ENCODE peak calls at places on chromosomes 2 and 18, in eight cellular contexts. J is thoracic aorta, X is dorsolateral prefrontal cortex, F is ovary, T is choroid plexus epithelial cell, A is fibroblast of lung, G is tibial artery, I is HL-60. N is an unnamed sample.

GRCh38 chr18:25873833-25874232 is 216.6 kb downstream of the SS18 start:
- DNase-seq in I (no peak), G (no peak), T (no peak), A (no peak), X (no peak), J (no peak), F (no peak), N (no peak)

GRCh38 chr2:148643998-148644884 is at the start of gene EPC2:
- DNase-seq in F (peak; percentile 86), X (peak; percentile 80), G (peak; percentile 92), A (peak; percentile 84), T (peak; percentile 86), J (peak; percentile 46), I (peak; percentile 55), N (peak; percentile 80)

GRCh38 chr18:46320928-46321855 is 217.0 kb downstream of the HAUS1 start:
- DNase-seq in J (no peak), G (no peak), X (no peak), A (peak; percentile 55), T (peak; percentile 72), I (no peak), F (no peak), N (peak; percentile 12)

GRCh38 chr18:6954501-6954900 is 163.1 kb downstream of the LAMA1 start:
- DNase-seq in A (no peak), I (no peak), X (no peak), T (no peak), J (no peak), G (no peak), F (no peak), N (no peak)

GRCh38 chr2:157233506-157233905 is 24.0 kb upstream of the GALNT5 start:
- DNase-seq in G (no peak), F (no peak), I (no peak), X (no peak), J (no peak), A (peak; percentile 81), T (peak; percentile 54), N (peak; percentile 22)

GRCh38 chr2:16614314-16614860 is 51.2 kb downstream of the CYRIA start:
- DNase-seq in T (peak; percentile 53), A (peak; percentile 26), X (no peak), I (no peak), F (no peak), G (no peak), J (no peak), N (peak; percentile 73)

GRCh38 chr18:77147418-77147852 is 14.9 kb upstream of the MBP start:
- DNase-seq in F (no peak), J (no peak), G (no peak), A (no peak), I (peak; percentile 52), X (no peak), T (no peak), N (no peak)

GRCh38 chr2:132275396-132275795 is 113.6 kb upstream of the ANKRD30BL start:
- DNase-seq in J (no peak), I (no peak), A (no peak), X (no peak), F (no peak), T (no peak), G (no peak), N (no peak)

GRCh38 chr2:234690569-234691225 is 193.8 kb upstream of the ARL4C start:
- DNase-seq in G (no peak), T (no peak), A (peak; percentile 71), I (no peak), J (no peak), F (no peak), X (no peak), N (peak; percentile 37)

GRCh38 chr2:151071382-151071781 is 190.3 kb downstream of the RBM43 start:
- DNase-seq in J (no peak), I (no peak), T (peak; percentile 80), G (no peak), F (no peak), X (no peak), A (peak; percentile 58), N (peak; percentile 63)

DNA sequence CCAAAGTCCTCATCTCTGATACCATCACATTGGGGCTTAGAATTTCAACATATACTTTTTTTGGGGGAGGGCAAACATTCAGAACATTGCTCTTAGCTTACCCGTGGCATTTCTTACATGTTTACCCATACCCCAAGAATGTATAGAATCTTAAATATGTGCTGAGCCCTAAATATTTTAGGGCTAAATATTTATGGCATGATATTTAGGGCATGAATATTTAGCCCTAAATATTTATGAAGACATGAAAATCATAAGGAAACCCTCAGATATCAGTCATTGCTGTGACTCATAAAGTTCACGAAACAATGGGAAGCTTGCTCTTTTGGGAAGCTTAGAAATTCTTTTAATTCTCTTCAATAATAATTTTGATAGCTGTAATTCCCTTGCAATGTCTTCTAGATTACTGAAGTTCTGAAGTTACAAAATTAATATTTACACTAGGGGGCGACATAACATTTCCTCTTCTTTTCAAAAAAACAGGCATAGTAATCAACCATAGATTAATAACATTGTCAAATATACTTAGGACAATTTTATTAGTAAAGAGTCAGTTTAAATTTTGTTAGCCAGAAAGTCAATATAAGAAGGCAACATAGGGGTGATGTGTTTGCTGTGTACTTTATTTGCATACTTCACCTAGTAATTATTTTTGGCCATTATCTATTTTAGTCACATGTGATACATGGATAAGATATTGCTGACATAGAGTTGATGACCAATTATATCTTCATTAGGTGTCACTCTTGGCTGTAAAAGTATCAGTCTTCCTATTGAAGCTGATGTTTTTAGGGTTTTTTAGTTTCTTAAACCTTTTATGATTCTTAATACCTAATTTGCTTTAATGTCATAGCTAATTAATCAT is 13.1 kb downstream of the ZNF804A start:
- DNase-seq in A (peak; percentile 62), G (no peak), X (no peak), I (no peak), T (peak; percentile 56), F (no peak), J (no peak), N (peak; percentile 25)
- TF ChIP-seq CTCF in A (no peak), G (no peak), X (peak; percentile 57), I (no peak), T (peak; percentile 48), F (no peak), J (no peak), N (peak; percentile 24)

GRCh38 chr18:68355637-68356036 is 359.3 kb downstream of the TMX3 start:
- DNase-seq in I (no peak), F (no peak), G (no peak), J (no peak), A (no peak), X (no peak), T (no peak), N (no peak)
- H3K4me3 ChIP-seq in I (no peak overlapping the region), F (no peak overlapping the region), G (no peak overlapping the region), J (no peak overlapping the region), A (no peak overlapping the region), X (no peak overlapping the region), T (no peak overlapping the region), N (no peak overlapping the region)

DNA sequence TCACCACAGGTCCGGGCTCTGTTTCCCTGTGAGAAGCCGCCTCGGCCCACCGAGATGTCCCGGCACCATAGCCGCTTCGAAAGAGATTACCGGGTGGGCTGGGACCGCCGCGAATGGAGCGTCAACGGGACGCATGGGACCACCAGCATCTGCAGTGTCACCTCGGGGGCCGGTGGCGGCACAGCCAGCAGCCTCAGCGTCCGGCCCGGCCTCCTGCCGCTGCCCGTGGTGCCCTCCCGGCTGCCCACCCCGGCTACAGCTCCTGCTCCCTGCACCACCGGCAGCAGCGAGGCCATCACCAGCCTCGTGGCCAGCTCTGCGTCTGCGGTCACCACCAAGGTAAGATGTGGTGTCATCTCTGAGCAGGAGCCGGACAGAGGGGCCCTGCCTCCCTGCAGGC is 177.2 kb downstream of the KLHL29 start:
- DNase-seq in J (no peak), I (no peak), X (no peak), F (no peak), G (no peak), A (no peak), T (no peak), N (no peak)
- TF ChIP-seq CTCF in J (no peak), I (no peak), X (no peak), F (no peak), G (no peak), A (no peak), T (no peak), N (no peak)

GRCh38 chr2:233418761-233419625 is 64.7 kb downstream of the DGKD start:
- DNase-seq in X (no peak), J (peak; percentile 66), T (peak; percentile 53), F (no peak), G (peak; percentile 85), I (no peak), A (peak; percentile 48), N (peak; percentile 55)
- H3K4me3 ChIP-seq in X (no peak overlapping the region), J (peak overlapping the region; percentile 65), T (no peak overlapping the region), F (no peak overlapping the region), G (peak overlapping the region; percentile 41), I (no peak overlapping the region), A (no peak overlapping the region), N (no peak overlapping the region)

DNA sequence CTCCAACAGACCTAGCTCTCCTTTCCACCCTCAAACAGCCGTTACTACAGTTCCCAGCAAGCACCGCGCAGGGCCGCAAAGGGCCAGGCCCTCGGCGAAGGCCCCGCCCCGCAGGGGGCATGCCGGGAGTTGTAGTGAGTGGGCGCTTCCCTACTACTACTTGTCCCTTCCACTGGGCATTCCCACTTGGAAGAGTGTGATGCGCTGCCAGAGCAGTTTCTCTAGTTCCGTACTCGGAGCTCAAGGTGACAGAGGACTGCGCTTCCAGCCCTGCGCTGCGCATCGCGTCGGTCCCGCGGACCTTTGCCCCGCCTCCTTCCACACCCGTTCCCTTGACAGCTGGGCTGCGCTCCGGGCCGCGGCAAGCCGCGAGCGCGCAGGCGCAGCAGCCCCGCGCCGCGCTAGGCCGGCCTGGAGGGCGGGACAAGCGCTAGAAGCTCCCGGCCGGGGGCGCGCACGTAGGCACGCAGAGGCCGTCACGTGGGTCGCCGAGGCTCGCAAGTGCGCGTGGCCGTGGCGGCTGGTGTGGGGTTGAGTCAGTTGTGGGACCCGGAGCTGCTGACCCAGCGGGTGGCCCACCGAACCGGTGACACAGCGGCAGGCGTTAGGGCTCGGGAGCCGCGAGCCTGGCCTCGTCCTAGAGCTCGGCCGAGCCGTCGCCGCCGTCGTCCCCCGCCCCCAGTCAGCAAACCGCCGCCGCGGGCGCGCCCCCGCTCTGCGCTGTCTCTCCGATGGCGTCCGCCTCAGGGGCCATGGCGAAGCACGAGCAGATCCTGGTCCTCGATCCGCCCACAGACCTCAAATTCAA is at the start of gene VAPA:
- DNase-seq in I (peak; percentile 98), F (peak; percentile 95), J (peak; percentile 85), A (peak; percentile 95), G (peak; percentile 97), X (peak; percentile 94), T (peak; percentile 98), N (peak; percentile 95)
- TF ChIP-seq CTCF in I (no peak), F (no peak), J (no peak), A (no peak), G (no peak), X (peak; percentile 17), T (no peak), N (no peak)

DNA sequence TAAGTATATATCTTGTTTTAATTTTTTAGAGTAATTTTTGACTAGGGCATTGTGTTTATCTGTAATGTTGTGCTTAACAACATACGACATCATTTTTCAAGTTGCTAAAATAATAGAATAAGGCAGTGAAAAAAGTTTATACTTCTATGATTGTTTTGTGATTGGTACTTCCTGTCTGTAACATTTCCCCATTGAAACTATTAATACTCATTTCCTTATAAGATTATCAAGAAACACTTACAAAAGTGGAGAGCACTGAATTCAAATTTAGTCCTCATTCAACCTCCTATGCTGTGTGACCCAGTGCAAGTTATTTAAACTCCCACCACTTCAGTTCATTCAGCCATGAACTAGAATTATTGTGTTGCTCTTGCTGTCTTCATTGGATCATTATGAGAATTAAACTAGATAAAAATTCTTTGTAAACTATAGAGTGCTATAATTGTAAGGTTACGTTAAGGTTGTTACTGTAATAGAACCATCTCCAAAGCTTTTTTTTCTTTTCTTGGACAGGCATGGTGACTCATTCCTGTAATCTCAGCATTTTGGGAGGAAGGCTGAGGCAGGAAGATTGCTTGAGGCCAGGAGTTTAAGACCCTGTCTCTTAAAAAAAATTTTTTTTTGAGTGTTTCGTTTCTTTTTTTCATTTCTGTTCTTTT is 2.8 kb downstream of the ETAA1 start:
- DNase-seq in J (no peak), X (no peak), G (no peak), A (peak; percentile 59), I (no peak), F (no peak), T (peak; percentile 51), N (peak; percentile 65)
- H3K4me3 ChIP-seq in J (peak overlapping the region; percentile 4), X (no peak overlapping the region), G (no peak overlapping the region), A (no peak overlapping the region), I (no peak overlapping the region), F (no peak overlapping the region), T (no peak overlapping the region), N (peak overlapping the region; percentile 22)